ENCODE peak calls at places on chromosomes 4 and X, in six cellular contexts. One of them, this sample, is unnamed.

GRCh38 chrX:8364369-8365141 is 100.1 kb upstream of the VCX3B start:
- DNase-seq in GM12878: no peak
- DNase-seq in K562: no peak
- DNase-seq in SK-N-SH: peak; percentile 7
- DNase-seq in HepG2: peak; percentile 2
- DNase-seq in H1: peak; percentile 9
- DNase-seq in this sample: no peak

GRCh38 chr4:55568905-55569504 is 22.3 kb upstream of the CLOCK start:
- DNase-seq in GM12878: no peak
- DNase-seq in K562: no peak
- DNase-seq in SK-N-SH: no peak
- DNase-seq in HepG2: no peak
- DNase-seq in H1: no peak
- DNase-seq in this sample: no peak

GRCh38 chr4:13432453-13432852 is 51.7 kb downstream of the RAB28 start:
- DNase-seq in GM12878: no peak
- DNase-seq in K562: no peak
- DNase-seq in SK-N-SH: no peak
- DNase-seq in HepG2: no peak
- DNase-seq in H1: no peak
- DNase-seq in this sample: no peak

GRCh38 chr4:155705664-155706063 is 39.0 kb downstream of the GUCY1A1 start:
- DNase-seq in GM12878: no peak
- DNase-seq in K562: no peak
- DNase-seq in SK-N-SH: no peak
- DNase-seq in HepG2: peak; percentile 4
- DNase-seq in H1: no peak
- DNase-seq in this sample: no peak

GRCh38 chr4:112315446-112315845 is 18.3 kb downstream of the ALPK1 start:
- DNase-seq in GM12878: no peak
- DNase-seq in K562: no peak
- DNase-seq in SK-N-SH: no peak
- DNase-seq in HepG2: no peak
- DNase-seq in H1: no peak
- DNase-seq in this sample: no peak

GRCh38 chrX:23764183-23764582 is 18.8 kb upstream of the SAT1 start:
- DNase-seq in GM12878: no peak
- DNase-seq in K562: no peak
- DNase-seq in SK-N-SH: no peak
- DNase-seq in HepG2: no peak
- DNase-seq in H1: no peak
- DNase-seq in this sample: no peak

GRCh38 chrX:65821721-65822496 is 154.5 kb downstream of the MSN start:
- DNase-seq in GM12878: no peak
- DNase-seq in K562: no peak
- DNase-seq in SK-N-SH: no peak
- DNase-seq in HepG2: no peak
- DNase-seq in H1: no peak
- DNase-seq in this sample: no peak

GRCh38 chr4:86919824-86920223 is 15.0 kb upstream of the AFF1 start:
- DNase-seq in GM12878: no peak
- DNase-seq in K562: no peak
- DNase-seq in SK-N-SH: no peak
- DNase-seq in HepG2: no peak
- DNase-seq in H1: no peak
- DNase-seq in this sample: no peak

GRCh38 chrX:24839331-24839730 is 145.6 kb downstream of the POLA1 start:
- DNase-seq in GM12878: no peak
- DNase-seq in K562: no peak
- DNase-seq in SK-N-SH: no peak
- DNase-seq in HepG2: no peak
- DNase-seq in H1: no peak
- DNase-seq in this sample: no peak

GRCh38 chr4:182264139-182264752 is 21.0 kb downstream of the TENM3 start:
- DNase-seq in GM12878: no peak
- DNase-seq in K562: no peak
- DNase-seq in SK-N-SH: no peak
- DNase-seq in HepG2: no peak
- DNase-seq in H1: no peak
- DNase-seq in this sample: no peak

GRCh38 chrX:33183366-33183765 is 28.0 kb downstream of the DMD start:
- DNase-seq in GM12878: no peak
- DNase-seq in K562: no peak
- DNase-seq in SK-N-SH: peak; percentile 9
- DNase-seq in HepG2: no peak
- DNase-seq in H1: no peak
- DNase-seq in this sample: no peak

GRCh38 chr4:152528060-152528459 is 7.8 kb downstream of the FBXW7 start:
- DNase-seq in GM12878: no peak
- DNase-seq in K562: peak; percentile 22
- DNase-seq in SK-N-SH: no peak
- DNase-seq in HepG2: no peak
- DNase-seq in H1: no peak
- DNase-seq in this sample: no peak

GRCh38 chrX:43973249-43973672 is at the start of gene NDP:
- DNase-seq in GM12878: no peak
- DNase-seq in K562: no peak
- DNase-seq in SK-N-SH: peak; percentile 32
- DNase-seq in HepG2: no peak
- DNase-seq in H1: no peak
- DNase-seq in this sample: no peak

GRCh38 chrX:17854069-17854468 is 7.0 kb downstream of the RAI2 start:
- DNase-seq in GM12878: no peak
- DNase-seq in K562: no peak
- DNase-seq in SK-N-SH: no peak
- DNase-seq in HepG2: no peak
- DNase-seq in H1: no peak
- DNase-seq in this sample: no peak

GRCh38 chrX:132219343-132219768 is at the start of gene RAP2C:
- DNase-seq in GM12878: no peak
- DNase-seq in K562: peak; percentile 55
- DNase-seq in SK-N-SH: peak; percentile 74
- DNase-seq in HepG2: peak; percentile 77
- DNase-seq in H1: peak; percentile 9
- DNase-seq in this sample: peak; percentile 73

DNA sequence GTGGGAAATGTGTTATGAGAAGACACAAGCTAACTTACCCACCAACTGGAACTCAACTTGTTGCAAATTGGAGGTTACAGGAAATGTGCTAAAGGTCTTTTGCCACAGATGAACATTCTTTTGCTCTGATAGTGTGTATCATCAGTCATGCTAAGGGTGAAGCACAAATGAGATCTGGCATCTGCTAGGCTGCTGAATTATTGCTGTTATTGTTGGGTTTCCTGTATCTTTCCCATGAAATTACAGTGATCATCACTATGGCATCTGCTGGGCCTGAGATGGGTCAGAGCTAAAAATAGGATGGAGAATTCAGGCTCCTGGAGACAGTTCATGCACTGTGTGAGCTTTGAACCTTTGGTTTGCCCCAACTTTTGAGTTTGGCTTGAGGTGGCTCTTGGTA is 124.5 kb downstream of the NPNT start:
- DNase-seq in GM12878: no peak
- DNase-seq in K562: no peak
- DNase-seq in SK-N-SH: no peak
- DNase-seq in HepG2: no peak
- DNase-seq in H1: no peak
- DNase-seq in this sample: no peak
- TF ChIP-seq JUND in GM12878: no peak
- TF ChIP-seq JUND in K562: no peak
- TF ChIP-seq JUND in SK-N-SH: peak; percentile 50
- TF ChIP-seq JUND in HepG2: no peak
- TF ChIP-seq JUND in H1: no peak
- TF ChIP-seq JUND in this sample: no peak

GRCh38 chr4:146004730-146005129 is 66.1 kb upstream of the ZNF827 start:
- DNase-seq in GM12878: no peak
- DNase-seq in K562: no peak
- DNase-seq in SK-N-SH: no peak
- DNase-seq in HepG2: no peak
- DNase-seq in H1: no peak
- DNase-seq in this sample: no peak
- TF ChIP-seq JUND in GM12878: no peak
- TF ChIP-seq JUND in K562: no peak
- TF ChIP-seq JUND in SK-N-SH: no peak
- TF ChIP-seq JUND in HepG2: no peak
- TF ChIP-seq JUND in H1: no peak
- TF ChIP-seq JUND in this sample: no peak

DNA sequence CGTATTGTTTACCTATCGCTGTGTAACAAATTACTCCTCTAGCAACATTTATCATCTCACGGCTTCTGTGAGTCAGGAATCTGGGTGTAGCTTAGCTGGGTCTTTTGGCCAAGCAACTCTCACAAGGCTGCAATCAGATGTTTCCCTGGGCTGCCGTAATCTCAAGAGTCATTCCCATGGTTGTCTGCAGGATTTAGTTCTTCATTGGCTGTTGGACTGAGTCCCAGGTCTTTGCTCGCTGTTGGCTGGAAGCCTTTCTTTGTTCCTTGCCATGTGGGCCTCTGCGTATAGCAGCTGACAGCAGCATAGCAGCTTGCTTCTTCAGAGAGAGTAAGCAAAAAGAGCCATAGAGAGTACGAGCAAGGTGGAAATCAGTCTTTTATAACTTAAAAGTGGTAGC is 16.8 kb downstream of the POLR2B start:
- DNase-seq in GM12878: no peak
- DNase-seq in K562: no peak
- DNase-seq in SK-N-SH: no peak
- DNase-seq in HepG2: no peak
- DNase-seq in H1: no peak
- DNase-seq in this sample: no peak
- TF ChIP-seq JUND in GM12878: no peak
- TF ChIP-seq JUND in K562: no peak
- TF ChIP-seq JUND in SK-N-SH: no peak
- TF ChIP-seq JUND in HepG2: no peak
- TF ChIP-seq JUND in H1: no peak
- TF ChIP-seq JUND in this sample: no peak

DNA sequence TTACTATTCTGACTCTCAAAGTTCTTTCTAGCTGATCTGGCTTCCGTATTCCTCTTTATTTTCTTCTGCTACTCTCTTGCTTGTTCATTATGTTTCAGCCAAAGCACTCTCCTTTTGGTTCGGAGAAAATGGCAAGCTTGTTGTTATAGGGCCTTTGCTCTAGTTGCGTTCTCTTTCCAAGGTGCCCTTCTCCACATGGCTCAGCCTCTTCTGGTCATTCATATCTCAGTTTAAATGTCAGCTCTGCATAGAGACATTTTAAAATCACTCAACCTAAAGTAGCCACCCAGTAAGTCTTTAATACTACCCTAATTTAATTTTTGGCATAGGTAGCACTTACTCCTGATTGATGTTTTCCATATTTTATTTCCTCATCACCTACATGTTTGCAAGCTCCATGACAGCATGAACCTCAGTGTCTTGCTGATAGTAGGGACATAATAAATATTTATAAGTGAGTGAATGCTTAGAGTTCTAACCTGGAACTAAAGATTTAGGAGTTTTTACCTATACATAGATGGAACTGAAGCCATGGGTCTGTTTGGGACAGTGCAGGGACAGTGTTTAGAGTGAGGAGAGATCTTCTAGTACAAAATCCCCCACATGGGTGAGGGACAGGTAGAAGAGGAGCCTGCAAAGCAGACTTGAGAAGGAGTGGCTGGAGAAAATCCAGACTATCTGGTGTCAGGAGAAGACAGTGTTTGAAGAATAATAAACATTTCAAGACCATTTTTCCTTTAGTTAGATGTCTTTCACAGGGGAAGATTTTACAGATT is 17.9 kb downstream of the SLC30A9 start:
- DNase-seq in GM12878: no peak
- DNase-seq in K562: no peak
- DNase-seq in SK-N-SH: no peak
- DNase-seq in HepG2: no peak
- DNase-seq in H1: no peak
- DNase-seq in this sample: no peak
- TF ChIP-seq JUND in GM12878: no peak
- TF ChIP-seq JUND in K562: no peak
- TF ChIP-seq JUND in SK-N-SH: no peak
- TF ChIP-seq JUND in HepG2: no peak
- TF ChIP-seq JUND in H1: no peak
- TF ChIP-seq JUND in this sample: no peak

GRCh38 chrX:41381685-41382084 is 47.7 kb downstream of the DDX3X start:
- DNase-seq in GM12878: no peak
- DNase-seq in K562: peak; percentile 18
- DNase-seq in SK-N-SH: no peak
- DNase-seq in HepG2: peak; percentile 89
- DNase-seq in H1: peak; percentile 17
- DNase-seq in this sample: no peak
- TF ChIP-seq JUND in GM12878: no peak
- TF ChIP-seq JUND in K562: peak; percentile 93
- TF ChIP-seq JUND in SK-N-SH: peak; percentile 79
- TF ChIP-seq JUND in HepG2: peak; percentile 93
- TF ChIP-seq JUND in H1: no peak
- TF ChIP-seq JUND in this sample: no peak

This sample was measured in T47D.